ENCODE peak calls at places on chromosomes 12 and 14, in five cellular contexts. D is HuH-7.5, U is NCI-H2029 treated with DMSO at 0.1 percent for 48 hours, X is EL, I is NCI-H345. J is an unnamed sample.

GRCh38 chr12:131883521-131883900 is 10.9 kb upstream of the ULK1 start:
- DNase-seq in X (no peak), U (no peak), I (no peak), D (no peak), J (no peak)

GRCh38 chr12:7483343-7483742 is 20.2 kb downstream of the CD163 start:
- DNase-seq in I (no peak), U (no peak), D (no peak), X (no peak), J (no peak)

GRCh38 chr14:73364559-73364958 is 93.8 kb downstream of the NUMB start:
- DNase-seq in U (no peak), X (no peak), I (no peak), D (no peak), J (no peak)

GRCh38 chr12:28035483-28035882 is 63.0 kb upstream of the PTHLH start:
- DNase-seq in D (no peak), X (peak), U (no peak), I (no peak), J (no peak)

GRCh38 chr12:123363743-123364531 is 710 bp downstream of the SBNO1 start:
- DNase-seq in I (peak), X (peak), U (no peak), D (peak), J (peak)

GRCh38 chr14:54312166-54312801 is 84.5 kb upstream of the CDKN3 start:
- DNase-seq in I (no peak), U (no peak), X (peak), D (no peak), J (no peak)

GRCh38 chr12:121424632-121424992 is 24.7 kb downstream of the RNF34 start:
- DNase-seq in D (no peak), I (no peak), U (no peak), X (no peak), J (no peak)

GRCh38 chr12:93571360-93571853 is 1.1 kb upstream of the SOCS2 start:
- DNase-seq in U (no peak), I (peak), D (peak), X (peak), J (peak)

GRCh38 chr12:27246141-27246540 is 2.1 kb downstream of the STK38L start:
- DNase-seq in I (no peak), X (no peak), D (no peak), U (no peak), J (peak)

GRCh38 chr14:73007835-73008234 is 19.1 kb downstream of the ZFYVE1 start:
- DNase-seq in I (no peak), U (no peak), D (no peak), X (no peak), J (no peak)

GRCh38 chr14:36313898-36314297 is 6.5 kb downstream of the MBIP start:
- DNase-seq in D (no peak), U (no peak), X (no peak), I (no peak), J (no peak)

GRCh38 chr12:30617568-30617967 is 78.1 kb downstream of the IPO8 start:
- DNase-seq in U (no peak), D (no peak), X (no peak), I (no peak), J (no peak)

GRCh38 chr12:9928607-9929006 is 3.6 kb downstream of the CLEC2A start:
- DNase-seq in U (no peak), I (no peak), X (no peak), D (no peak), J (no peak)

J was measured in HAP-1.